ENCODE peak calls at places on chromosomes 7 and 10, in seven cellular contexts. One of them, this sample, is unnamed.

GRCh38 chr10:116748041-116748440 is 5.7 kb upstream of the HSPA12A start:
- DNase-seq in HCT116: peak; percentile 13
- DNase-seq in SK-N-SH: no peak
- DNase-seq in K562: no peak
- DNase-seq in Panc1: no peak
- DNase-seq in HepG2: peak; percentile 61
- DNase-seq in GM12878: no peak
- DNase-seq in this sample: no peak

GRCh38 chr7:2016021-2016631 is 216.6 kb downstream of the MAD1L1 start:
- DNase-seq in HCT116: no peak
- DNase-seq in SK-N-SH: peak; percentile 34
- DNase-seq in K562: no peak
- DNase-seq in Panc1: no peak
- DNase-seq in HepG2: no peak
- DNase-seq in GM12878: no peak
- DNase-seq in this sample: no peak

GRCh38 chr7:142383826-142384507 is 126.1 kb upstream of the PRSS58 start:
- DNase-seq in HCT116: no peak
- DNase-seq in SK-N-SH: no peak
- DNase-seq in K562: no peak
- DNase-seq in Panc1: no peak
- DNase-seq in HepG2: no peak
- DNase-seq in GM12878: no peak
- DNase-seq in this sample: no peak

GRCh38 chr10:71708301-71708703 is 11.3 kb downstream of the C10orf105 start:
- DNase-seq in HCT116: no peak
- DNase-seq in SK-N-SH: peak; percentile 90
- DNase-seq in K562: peak; percentile 83
- DNase-seq in Panc1: peak; percentile 35
- DNase-seq in HepG2: peak; percentile 21
- DNase-seq in GM12878: no peak
- DNase-seq in this sample: peak; percentile 98

GRCh38 chr7:38321515-38321944 is 48.1 kb upstream of the TARP start:
- DNase-seq in HCT116: no peak
- DNase-seq in SK-N-SH: no peak
- DNase-seq in K562: no peak
- DNase-seq in Panc1: no peak
- DNase-seq in HepG2: no peak
- DNase-seq in GM12878: no peak
- DNase-seq in this sample: no peak

GRCh38 chr10:35690534-35690933 is 48.4 kb upstream of the FZD8 start:
- DNase-seq in HCT116: no peak
- DNase-seq in SK-N-SH: no peak
- DNase-seq in K562: no peak
- DNase-seq in Panc1: no peak
- DNase-seq in HepG2: peak; percentile 8
- DNase-seq in GM12878: no peak
- DNase-seq in this sample: no peak

GRCh38 chr7:16774294-16774693 is 20.7 kb downstream of the TSPAN13 start:
- DNase-seq in HCT116: no peak
- DNase-seq in SK-N-SH: no peak
- DNase-seq in K562: no peak
- DNase-seq in Panc1: no peak
- DNase-seq in HepG2: no peak
- DNase-seq in GM12878: no peak
- DNase-seq in this sample: no peak

GRCh38 chr10:49761201-49761788 is 828 bp downstream of the OGDHL start:
- DNase-seq in HCT116: no peak
- DNase-seq in SK-N-SH: no peak
- DNase-seq in K562: no peak
- DNase-seq in Panc1: no peak
- DNase-seq in HepG2: no peak
- DNase-seq in GM12878: no peak
- DNase-seq in this sample: no peak

GRCh38 chr10:56522166-56522565 is 161.1 kb upstream of the ZWINT start:
- DNase-seq in HCT116: no peak
- DNase-seq in SK-N-SH: no peak
- DNase-seq in K562: no peak
- DNase-seq in Panc1: no peak
- DNase-seq in HepG2: no peak
- DNase-seq in GM12878: no peak
- DNase-seq in this sample: no peak

GRCh38 chr7:79272066-79272669 is 181.3 kb downstream of the MAGI2 start:
- DNase-seq in HCT116: peak; percentile 39
- DNase-seq in SK-N-SH: peak; percentile 41
- DNase-seq in K562: peak; percentile 13
- DNase-seq in Panc1: no peak
- DNase-seq in HepG2: peak; percentile 30
- DNase-seq in GM12878: no peak
- DNase-seq in this sample: no peak

GRCh38 chr7:45085619-45086200 is 3.1 kb downstream of the NACAD start:
- DNase-seq in HCT116: no peak
- DNase-seq in SK-N-SH: no peak
- DNase-seq in K562: no peak
- DNase-seq in Panc1: no peak
- DNase-seq in HepG2: no peak
- DNase-seq in GM12878: no peak
- DNase-seq in this sample: no peak

GRCh38 chr10:115355162-115355760 is 262.1 kb downstream of the ATRNL1 start:
- DNase-seq in HCT116: peak; percentile 81
- DNase-seq in SK-N-SH: peak; percentile 53
- DNase-seq in K562: peak; percentile 14
- DNase-seq in Panc1: peak; percentile 47
- DNase-seq in HepG2: peak; percentile 63
- DNase-seq in GM12878: peak; percentile 15
- DNase-seq in this sample: peak; percentile 49

GRCh38 chr10:117967149-117967548 is 79.6 kb downstream of the RAB11FIP2 start:
- DNase-seq in HCT116: no peak
- DNase-seq in SK-N-SH: no peak
- DNase-seq in K562: no peak
- DNase-seq in Panc1: no peak
- DNase-seq in HepG2: no peak
- DNase-seq in GM12878: no peak
- DNase-seq in this sample: no peak

GRCh38 chr10:5861269-5862031 is 28.2 kb downstream of the ANKRD16 start:
- DNase-seq in HCT116: peak; percentile 78
- DNase-seq in SK-N-SH: no peak
- DNase-seq in K562: no peak
- DNase-seq in Panc1: peak; percentile 47
- DNase-seq in HepG2: peak; percentile 83
- DNase-seq in GM12878: no peak
- DNase-seq in this sample: no peak

GRCh38 chr10:35399414-35400009 is 63.2 kb downstream of the CCNY start:
- DNase-seq in HCT116: no peak
- DNase-seq in SK-N-SH: no peak
- DNase-seq in K562: peak; percentile 84
- DNase-seq in Panc1: no peak
- DNase-seq in HepG2: no peak
- DNase-seq in GM12878: no peak
- DNase-seq in this sample: no peak

GRCh38 chr10:113517165-113517892 is 35.5 kb upstream of the HABP2 start:
- DNase-seq in HCT116: no peak
- DNase-seq in SK-N-SH: no peak
- DNase-seq in K562: no peak
- DNase-seq in Panc1: no peak
- DNase-seq in HepG2: no peak
- DNase-seq in GM12878: no peak
- DNase-seq in this sample: no peak

GRCh38 chr10:70578371-70578947 is 24.1 kb downstream of the PRF1 start:
- DNase-seq in HCT116: peak; percentile 100
- DNase-seq in SK-N-SH: no peak
- DNase-seq in K562: no peak
- DNase-seq in Panc1: no peak
- DNase-seq in HepG2: peak; percentile 68
- DNase-seq in GM12878: peak; percentile 95
- DNase-seq in this sample: no peak
- TF ChIP-seq SIN3A in HCT116: peak; percentile 85
- TF ChIP-seq SIN3A in SK-N-SH: no peak
- TF ChIP-seq SIN3A in K562: no peak
- TF ChIP-seq SIN3A in Panc1: no peak
- TF ChIP-seq SIN3A in HepG2: no peak
- TF ChIP-seq SIN3A in GM12878: no peak
- TF ChIP-seq SIN3A in this sample: no peak

GRCh38 chr10:13087986-13088618 is 11.9 kb upstream of the OPTN start:
- DNase-seq in HCT116: peak; percentile 29
- DNase-seq in SK-N-SH: no peak
- DNase-seq in K562: no peak
- DNase-seq in Panc1: no peak
- DNase-seq in HepG2: no peak
- DNase-seq in GM12878: no peak
- DNase-seq in this sample: no peak
- TF ChIP-seq SIN3A in HCT116: no peak
- TF ChIP-seq SIN3A in SK-N-SH: no peak
- TF ChIP-seq SIN3A in K562: no peak
- TF ChIP-seq SIN3A in Panc1: no peak
- TF ChIP-seq SIN3A in HepG2: no peak
- TF ChIP-seq SIN3A in GM12878: no peak
- TF ChIP-seq SIN3A in this sample: no peak

DNA sequence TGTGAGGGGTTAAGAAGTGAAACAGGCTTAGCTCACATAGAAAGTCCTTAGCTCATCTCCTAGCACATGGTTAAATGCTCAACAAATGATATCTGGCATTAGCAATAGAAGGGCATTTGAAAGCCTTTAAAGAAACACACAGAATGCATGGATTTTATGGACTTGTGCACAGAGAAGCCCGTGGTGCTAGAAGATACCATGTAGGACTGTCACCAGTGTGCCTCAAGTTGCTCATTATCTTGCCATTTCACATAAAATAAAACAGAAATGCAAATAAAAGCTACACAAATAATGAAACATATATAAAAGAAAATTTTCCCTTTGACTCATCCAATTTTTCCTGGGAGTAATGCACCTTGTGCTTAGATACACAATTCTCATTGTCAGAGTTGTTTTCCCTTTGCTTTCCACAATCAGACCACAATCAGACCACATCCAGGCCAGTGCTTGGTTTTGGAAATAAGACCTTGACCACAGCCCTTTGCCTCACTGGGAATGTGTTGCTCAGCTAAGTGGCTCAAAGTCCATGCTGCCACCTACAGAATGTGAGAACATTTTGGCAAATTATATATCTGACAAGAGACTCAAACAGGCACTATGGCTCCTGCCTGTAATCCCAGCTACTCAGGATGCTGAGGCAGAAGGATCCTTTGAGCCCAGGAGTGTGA is 9.5 kb upstream of the WDR11 start:
- DNase-seq in HCT116: no peak
- DNase-seq in SK-N-SH: no peak
- DNase-seq in K562: no peak
- DNase-seq in Panc1: peak; percentile 20
- DNase-seq in HepG2: peak; percentile 82
- DNase-seq in GM12878: no peak
- DNase-seq in this sample: no peak
- TF ChIP-seq SIN3A in HCT116: no peak
- TF ChIP-seq SIN3A in SK-N-SH: no peak
- TF ChIP-seq SIN3A in K562: no peak
- TF ChIP-seq SIN3A in Panc1: no peak
- TF ChIP-seq SIN3A in HepG2: no peak
- TF ChIP-seq SIN3A in GM12878: no peak
- TF ChIP-seq SIN3A in this sample: no peak

DNA sequence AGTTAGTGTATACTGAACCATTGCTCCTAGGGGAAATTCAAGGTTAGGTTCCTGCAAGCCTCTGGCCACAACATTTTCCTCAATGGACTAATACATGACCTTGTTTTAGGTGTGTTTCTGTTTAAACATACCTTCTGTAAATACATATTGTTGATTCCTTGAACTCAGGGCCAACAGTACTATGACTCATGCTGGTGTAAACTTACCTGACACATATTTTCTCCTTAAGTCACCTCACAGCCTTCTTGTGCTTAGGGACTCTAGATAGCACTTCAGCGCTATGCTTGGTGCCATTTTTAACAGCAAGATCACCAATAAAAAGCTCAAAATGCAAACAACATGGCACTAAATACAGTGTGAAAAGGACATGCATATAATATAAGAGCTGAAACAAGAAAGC is 176.4 kb downstream of the TAX1BP1 start:
- DNase-seq in HCT116: peak; percentile 44
- DNase-seq in SK-N-SH: no peak
- DNase-seq in K562: no peak
- DNase-seq in Panc1: no peak
- DNase-seq in HepG2: no peak
- DNase-seq in GM12878: no peak
- DNase-seq in this sample: no peak
- TF ChIP-seq SIN3A in HCT116: no peak
- TF ChIP-seq SIN3A in SK-N-SH: no peak
- TF ChIP-seq SIN3A in K562: no peak
- TF ChIP-seq SIN3A in Panc1: no peak
- TF ChIP-seq SIN3A in HepG2: no peak
- TF ChIP-seq SIN3A in GM12878: no peak
- TF ChIP-seq SIN3A in this sample: no peak